ENCODE peak calls at places on chromosomes 13 and 19, in eight cellular contexts. I is small intestine, E is heart left ventricle, D is neural crest cell, Z is NCI-H226, X is left lung, V is globus pallidus, L is T-helper 2 cell. S is an unnamed sample.
A peak's percentile ranks its signal among the peaks of the same experiment; 100 is the strongest.

GRCh38 chr13:19955873-19956559 is 2.5 kb upstream of the ZMYM2 start:
- DNase-seq in X (no peak), Z (no peak), V (no peak), E (no peak), I (no peak), L (no peak), D (no peak), S (no peak)

GRCh38 chr13:67130444-67130843 is 99.7 kb downstream of the PCDH9 start:
- DNase-seq in E (no peak), X (no peak), I (no peak), D (no peak), V (no peak), L (no peak), Z (no peak), S (no peak)

GRCh38 chr13:106375085-106375484 is 160.4 kb downstream of the EFNB2 start:
- DNase-seq in L (no peak), X (no peak), I (no peak), Z (no peak), V (no peak), D (no peak), E (no peak), S (no peak)

GRCh38 chr19:38409631-38410133 is 6.8 kb downstream of the FAM98C start:
- DNase-seq in E (no peak), I (no peak), X (no peak), Z (peak; percentile 48), D (no peak), V (no peak), L (no peak), S (no peak)

GRCh38 chr19:29878973-29879654 is 62.9 kb upstream of the URI1 start:
- DNase-seq in D (no peak), V (no peak), X (no peak), Z (peak; percentile 35), E (no peak), L (no peak), I (no peak), S (peak; percentile 98)

GRCh38 chr13:50686547-50686946 is 156.9 kb downstream of the DLEU7 start:
- DNase-seq in L (no peak), E (no peak), X (no peak), I (peak; percentile 48), V (no peak), Z (no peak), D (no peak), S (no peak)

GRCh38 chr19:7927605-7928333 is 1.8 kb upstream of the CTXN1 start:
- DNase-seq in E (peak; percentile 22), I (no peak), L (no peak), V (no peak), Z (no peak), X (no peak), D (no peak), S (no peak)

GRCh38 chr19:5281588-5281987 is 59.0 kb downstream of the PTPRS start:
- DNase-seq in X (no peak), Z (no peak), L (no peak), V (no peak), D (no peak), I (no peak), E (peak; percentile 68), S (no peak)

GRCh38 chr19:4754248-4754647 is 30.6 kb upstream of the DPP9 start:
- DNase-seq in V (no peak), D (no peak), X (no peak), Z (no peak), I (no peak), L (no peak), E (no peak), S (no peak)

GRCh38 chr13:30743319-30744055 is 8.1 kb downstream of the ALOX5AP start:
- DNase-seq in V (no peak), L (no peak), Z (peak; percentile 89), E (no peak), D (no peak), X (no peak), I (peak; percentile 87), S (peak; percentile 97)

GRCh38 chr19:43594710-43595604 is 977 bp downstream of the IRGQ start:
- DNase-seq in V (no peak), D (peak; percentile 56), I (peak; percentile 61), L (peak; percentile 51), X (peak; percentile 71), E (peak; percentile 46), Z (no peak), S (peak; percentile 50)

GRCh38 chr19:40274585-40275544 is 10.3 kb downstream of the AKT2 start:
- DNase-seq in D (no peak), E (no peak), X (no peak), L (no peak), I (no peak), V (no peak), Z (no peak), S (no peak)

GRCh38 chr19:33241530-33242101 is 16.0 kb upstream of the SLC7A10 start:
- DNase-seq in V (no peak), L (no peak), Z (no peak), I (peak; percentile 58), E (no peak), X (no peak), D (no peak), S (no peak)

GRCh38 chr13:101945435-101945834 is 456.4 kb downstream of the FGF14 start:
- DNase-seq in V (no peak), D (no peak), X (no peak), E (no peak), Z (no peak), I (no peak), L (no peak), S (no peak)

GRCh38 chr19:28980236-28980868 is 232.6 kb downstream of the UQCRFS1 start:
- DNase-seq in D (no peak), L (no peak), Z (peak; percentile 55), V (no peak), X (no peak), E (no peak), I (no peak), S (peak; percentile 61)

GRCh38 chr19:49954933-49955332 is 6.0 kb downstream of the SIGLEC11 start:
- DNase-seq in I (no peak), V (no peak), X (no peak), D (no peak), E (no peak), L (no peak), Z (no peak), S (peak; percentile 41)

GRCh38 chr13:46554971-46555370 is 2.0 kb downstream of the LRCH1 start:
- DNase-seq in V (no peak), I (no peak), E (no peak), Z (no peak), X (no peak), L (no peak), D (no peak), S (no peak)

GRCh38 chr19:2015611-2015950 is at the start of gene BTBD2:
- DNase-seq in D (no peak), L (no peak), V (peak; percentile 84), Z (peak; percentile 34), I (peak; percentile 75), X (peak; percentile 67), E (peak; percentile 67), S (no peak)

GRCh38 chr13:36193151-36193855 is 21.1 kb downstream of the SOHLH2 start:
- DNase-seq in X (no peak), L (no peak), I (no peak), V (no peak), D (no peak), Z (peak; percentile 37), E (no peak), S (no peak)

GRCh38 chr13:109412232-109412935 is 374.0 kb downstream of the IRS2 start:
- DNase-seq in X (peak; percentile 54), D (peak; percentile 54), I (peak; percentile 49), V (peak; percentile 48), L (no peak), Z (no peak), E (peak; percentile 63), S (no peak)

GRCh38 chr13:20370815-20371421 is 138.8 kb upstream of the GJB6 start:
- DNase-seq in E (no peak), L (no peak), V (no peak), Z (no peak), X (no peak), D (no peak), I (no peak), S (no peak)

GRCh38 chr13:41541142-41541938 is 84.0 kb downstream of the RGCC start:
- DNase-seq in X (no peak), D (no peak), L (no peak), V (peak; percentile 34), Z (no peak), E (no peak), I (no peak), S (no peak)

GRCh38 chr19:16660763-16661479 is at the start of gene TMEM38A:
- DNase-seq in Z (no peak), L (peak; percentile 33), X (peak; percentile 52), E (peak; percentile 70), D (peak; percentile 8), I (peak; percentile 36), V (peak; percentile 35), S (peak; percentile 21)

GRCh38 chr19:13036366-13036976 is 41.2 kb downstream of the NFIX start:
- DNase-seq in X (peak; percentile 79), I (peak; percentile 95), L (no peak), E (no peak), Z (peak; percentile 89), V (no peak), D (no peak), S (peak; percentile 30)

GRCh38 chr19:13953021-13953531 is 767 bp downstream of the DCAF15 start:
- DNase-seq in Z (peak; percentile 22), L (no peak), V (peak; percentile 7), E (no peak), I (peak; percentile 76), X (no peak), D (no peak), S (peak; percentile 49)

GRCh38 chr19:2610637-2611482 is 91.6 kb downstream of the GNG7 start:
- DNase-seq in V (peak; percentile 73), Z (peak; percentile 90), X (peak; percentile 94), I (peak; percentile 88), L (peak; percentile 81), E (peak; percentile 92), D (peak; percentile 98), S (peak; percentile 59)

GRCh38 chr13:40315416-40316064 is 350.9 kb downstream of the FOXO1 start:
- DNase-seq in E (no peak), V (no peak), I (peak; percentile 12), L (no peak), Z (no peak), X (no peak), D (no peak), S (no peak)

GRCh38 chr19:5302396-5302795 is 38.2 kb downstream of the PTPRS start:
- DNase-seq in D (no peak), L (no peak), E (no peak), Z (no peak), I (no peak), V (no peak), X (no peak), S (no peak)

GRCh38 chr19:8334458-8335342 is 8.4 kb downstream of the KANK3 start:
- DNase-seq in I (peak; percentile 67), Z (peak; percentile 86), E (no peak), L (no peak), V (no peak), D (peak; percentile 37), X (peak; percentile 57), S (peak; percentile 83)

GRCh38 chr13:31530883-31531282 is 208.4 kb upstream of the RXFP2 start:
- DNase-seq in Z (no peak), I (no peak), X (no peak), D (no peak), E (no peak), L (no peak), V (no peak), S (no peak)

S was measured in Caki2.